ENCODE peak calls at places on chromosomes 16 and 17, in eight cellular contexts. Y is left ventricle myocardium inferior, E is breast epithelium, B is thoracic aorta, T is HCT116, S is epithelial cell of esophagus, U is colonic mucosa, D is suprapubic skin. J is an unnamed sample.

GRCh38 chr17:927611-928461 is 51.7 kb downstream of the NXN start:
- DNase-seq in Y (no peak), E (no peak), B (no peak), T (peak), S (peak), U (no peak), D (no peak), J (no peak)

GRCh38 chr16:53915452-53916160 is 211.7 kb downstream of the FTO start:
- DNase-seq in Y (no peak), E (no peak), B (no peak), T (no peak), S (no peak), U (no peak), D (no peak), J (no peak)

GRCh38 chr17:10265100-10265810 is 66.8 kb upstream of the GAS7 start:
- DNase-seq in Y (no peak), E (no peak), B (no peak), T (no peak), S (no peak), U (no peak), D (no peak), J (no peak)

GRCh38 chr16:3164121-3164991 is 23.6 kb upstream of the OR1F1 start:
- DNase-seq in Y (no peak), E (no peak), B (no peak), T (no peak), S (no peak), U (no peak), D (no peak), J (no peak)

GRCh38 chr16:76946879-76947278 is 244.1 kb upstream of the MON1B start:
- DNase-seq in Y (no peak), E (no peak), B (no peak), T (peak), S (peak), U (no peak), D (no peak), J (no peak)

GRCh38 chr17:15262291-15263205 is 2.6 kb downstream of the PMP22 start:
- DNase-seq in Y (peak), E (peak), B (peak), T (peak), S (peak), U (peak), D (peak), J (no peak)

GRCh38 chr17:49132699-49133364 is at the start of gene B4GALNT2:
- DNase-seq in Y (no peak), E (no peak), B (no peak), T (no peak), S (peak), U (peak), D (no peak), J (no peak)

GRCh38 chr16:89716493-89716892 is 4.2 kb downstream of the VPS9D1 start:
- DNase-seq in Y (no peak), E (no peak), B (no peak), T (no peak), S (no peak), U (no peak), D (no peak), J (no peak)

GRCh38 chr17:45372325-45372869 is 55.6 kb upstream of the MAP3K14 start:
- DNase-seq in Y (no peak), E (peak), B (no peak), T (no peak), S (no peak), U (no peak), D (peak), J (no peak)

GRCh38 chr17:143785-144281 is 6.5 kb downstream of the SCGB1C2 start:
- DNase-seq in Y (peak), E (peak), B (no peak), T (peak), S (peak), U (peak), D (peak), J (no peak)

GRCh38 chr17:78993241-78993956 is 13.7 kb upstream of the LGALS3BP start:
- DNase-seq in Y (no peak), E (peak), B (no peak), T (no peak), S (peak), U (peak), D (peak), J (no peak)

GRCh38 chr17:29140631-29141483 is 39.3 kb downstream of the MYO18A start:
- DNase-seq in Y (no peak), E (no peak), B (no peak), T (no peak), S (no peak), U (no peak), D (no peak), J (no peak)

GRCh38 chr16:30335598-30336474 is 19.3 kb downstream of the CD2BP2 start:
- DNase-seq in Y (no peak), E (no peak), B (no peak), T (no peak), S (peak), U (peak), D (no peak), J (no peak)

GRCh38 chr17:9860851-9861250 is 35.1 kb downstream of the GLP2R start:
- DNase-seq in Y (no peak), E (no peak), B (no peak), T (no peak), S (no peak), U (no peak), D (no peak), J (no peak)

GRCh38 chr17:36652716-36653115 is 51.3 kb downstream of the MRM1 start:
- DNase-seq in Y (no peak), E (no peak), B (no peak), T (no peak), S (peak), U (peak), D (no peak), J (no peak)

GRCh38 chr17:20852541-20853370 is 190.1 kb downstream of the USP22 start:
- DNase-seq in Y (peak), E (no peak), B (no peak), T (no peak), S (peak), U (no peak), D (no peak), J (no peak)

GRCh38 chr17:36691606-36692005 is 90.2 kb downstream of the MRM1 start:
- DNase-seq in Y (no peak), E (no peak), B (no peak), T (no peak), S (no peak), U (no peak), D (no peak), J (no peak)

GRCh38 chr16:14350626-14351025 is 279.4 kb downstream of the PARN start:
- DNase-seq in Y (no peak), E (no peak), B (no peak), T (no peak), S (no peak), U (no peak), D (no peak), J (no peak)

GRCh38 chr17:33954597-33954996 is 300.5 kb upstream of the CCL2 start:
- DNase-seq in Y (no peak), E (no peak), B (no peak), T (no peak), S (no peak), U (no peak), D (no peak), J (no peak)

GRCh38 chr17:45228121-45228941 is 6.6 kb downstream of the FMNL1 start:
- DNase-seq in Y (no peak), E (no peak), B (no peak), T (no peak), S (no peak), U (no peak), D (no peak), J (no peak)

GRCh38 chr17:50266384-50267073 is 7.7 kb upstream of the TMEM92 start:
- DNase-seq in Y (no peak), E (peak), B (no peak), T (no peak), S (peak), U (peak), D (peak), J (no peak)

GRCh38 chr17:19533036-19533717 is 477 bp upstream of the SLC47A1 start:
- DNase-seq in Y (no peak), E (no peak), B (no peak), T (no peak), S (no peak), U (no peak), D (no peak), J (no peak)

GRCh38 chr16:76768316-76768715 is 422.7 kb upstream of the MON1B start:
- DNase-seq in Y (no peak), E (no peak), B (no peak), T (no peak), S (no peak), U (no peak), D (no peak), J (no peak)

GRCh38 chr16:75217389-75217851 is 1.4 kb upstream of the CTRB1 start:
- DNase-seq in Y (no peak), E (no peak), B (no peak), T (no peak), S (no peak), U (no peak), D (no peak), J (no peak)

GRCh38 chr17:31571124-31571892 is 179.8 kb downstream of the RAB11FIP4 start:
- DNase-seq in Y (peak), E (peak), B (peak), T (no peak), S (no peak), U (no peak), D (peak), J (no peak)

GRCh38 chr16:85056211-85056748 is 28.7 kb downstream of the KIAA0513 start:
- DNase-seq in Y (no peak), E (no peak), B (no peak), T (no peak), S (no peak), U (no peak), D (no peak), J (no peak)

GRCh38 chr17:53217311-53217710 is 605.4 kb upstream of the KIF2B start:
- DNase-seq in Y (no peak), E (no peak), B (no peak), T (no peak), S (no peak), U (no peak), D (no peak), J (no peak)

GRCh38 chr17:29119265-29119664 is 60.9 kb downstream of the MYO18A start:
- DNase-seq in Y (no peak), E (no peak), B (no peak), T (no peak), S (no peak), U (no peak), D (no peak), J (no peak)

GRCh38 chr17:78357177-78357586 is 2.7 kb downstream of the SOCS3 start:
- DNase-seq in Y (peak), E (no peak), B (no peak), T (no peak), S (no peak), U (peak), D (no peak), J (no peak)

GRCh38 chr16:30774367-30775130 is 12.4 kb downstream of the RNF40 start:
- DNase-seq in Y (no peak), E (no peak), B (no peak), T (no peak), S (no peak), U (no peak), D (no peak), J (no peak)

GRCh38 chr17:8923762-8924161 is 41.7 kb downstream of the PIK3R5 start:
- DNase-seq in Y (no peak), E (no peak), B (no peak), T (no peak), S (no peak), U (no peak), D (no peak), J (no peak)

GRCh38 chr16:21599158-21599993 is at the start of gene METTL9:
- DNase-seq in Y (peak), E (peak), B (peak), T (peak), S (peak), U (peak), D (peak), J (peak)
- TF ChIP-seq CTCF in Y (peak), E (no peak), B (no peak), T (no peak), S (no peak), U (no peak), D (no peak), J (no peak)

GRCh38 chr16:4475880-4476790 is at the start of gene HMOX2:
- DNase-seq in Y (peak), E (peak), B (peak), T (peak), S (peak), U (peak), D (peak), J (peak)

GRCh38 chr16:4471869-4472268 is 2.6 kb downstream of the NMRAL1 start:
- DNase-seq in Y (no peak), E (no peak), B (no peak), T (no peak), S (peak), U (no peak), D (no peak), J (no peak)

GRCh38 chr16:4474192-4474961 is at the start of gene NMRAL1:
- DNase-seq in Y (peak), E (peak), B (peak), T (peak), S (peak), U (peak), D (peak), J (peak)

GRCh38 chr16:4468972-4469371 is 5.5 kb downstream of the NMRAL1 start:
- DNase-seq in Y (no peak), E (no peak), B (no peak), T (no peak), S (no peak), U (no peak), D (no peak), J (no peak)

DNA sequence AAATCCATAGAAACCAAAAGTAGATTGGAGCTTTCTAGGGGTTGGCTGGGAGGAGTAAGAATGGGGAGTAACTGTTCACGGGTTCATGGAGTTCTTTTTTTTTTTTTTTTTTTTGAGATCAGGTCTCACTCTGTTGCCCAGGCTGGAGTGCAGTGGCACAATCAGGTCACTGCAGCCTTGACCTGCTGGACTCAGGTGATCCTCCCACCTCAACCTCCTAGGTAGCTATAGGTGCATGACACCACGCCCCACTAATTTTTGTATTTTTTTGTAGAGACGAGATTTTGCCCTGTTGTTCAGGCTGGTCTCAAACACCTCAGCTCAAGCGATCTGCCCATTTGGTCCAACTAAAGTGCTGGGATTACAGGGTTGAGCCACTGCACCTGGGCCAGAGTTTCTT is 1.5 kb downstream of the NMRAL1 start:
- DNase-seq in Y (no peak), E (no peak), B (no peak), T (no peak), S (no peak), U (no peak), D (no peak), J (no peak)
- H3K4me3 ChIP-seq in Y (no peak), E (no peak), B (no peak), T (peak), S (no peak), U (no peak), D (no peak), J (no peak)

GRCh38 chr17:72297326-72298115 is 176.7 kb downstream of the SOX9 start:
- DNase-seq in Y (peak), E (no peak), B (no peak), T (peak), S (peak), U (no peak), D (no peak), J (no peak)
- TF ChIP-seq CTCF in Y (no peak), E (no peak), B (no peak), T (no peak), S (no peak), U (no peak), D (no peak), J (no peak)

DNA sequence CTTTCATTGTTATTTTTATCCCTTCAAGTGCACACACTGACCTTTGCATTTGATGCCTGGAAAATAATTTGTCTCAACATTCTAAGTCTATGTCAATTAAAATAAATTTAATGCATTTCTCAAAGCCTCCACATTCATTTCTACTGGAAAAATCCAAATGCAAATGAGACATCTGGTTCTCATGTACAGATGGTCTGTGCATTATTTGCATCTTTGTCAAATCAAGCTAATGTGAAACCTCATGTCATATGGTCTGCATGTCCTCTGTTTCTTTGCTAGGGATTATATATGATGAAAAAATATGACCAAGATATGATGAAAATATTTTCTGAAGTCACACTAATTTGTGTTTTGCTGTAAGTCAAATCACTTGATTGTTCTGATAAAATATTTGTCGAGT is 61.3 kb downstream of the TMEM100 start:
- DNase-seq in Y (no peak), E (no peak), B (no peak), T (no peak), S (no peak), U (no peak), D (no peak), J (no peak)
- H3K4me3 ChIP-seq in Y (no peak), E (no peak), B (no peak), T (no peak), S (no peak), U (no peak), D (no peak), J (no peak)

J was measured in GM12864.